ENCODE peak calls at places on chromosomes 6 and 20, in ten cellular contexts. V is RWPE1, C is OCI-LY7, W is cardiac muscle cell, I is astrocyte of the cerebellum, Q is kidney epithelial cell, D is lower lobe of right lung, P is GM13977, E is lower leg skin, T is cardiac fibroblast. N is an unnamed sample.

GRCh38 chr6:7195330-7196018 is 87.7 kb downstream of the RREB1 start:
- DNase-seq in V (no peak), C (no peak), W (no peak), I (no peak), Q (no peak), D (no peak), P (no peak), E (no peak), T (no peak), N (no peak)

GRCh38 chr6:161415302-161415855 is 141.5 kb upstream of the AGPAT4 start:
- DNase-seq in V (no peak), C (no peak), W (peak), I (no peak), Q (no peak), D (no peak), P (no peak), E (no peak), T (no peak), N (no peak)

GRCh38 chr6:135812085-135812526 is 39.4 kb upstream of the PDE7B start:
- DNase-seq in V (no peak), C (no peak), W (peak), I (no peak), Q (no peak), D (no peak), P (no peak), E (peak), T (peak), N (no peak)

GRCh38 chr20:24411003-24411402 is 58.4 kb upstream of the SYNDIG1 start:
- DNase-seq in V (no peak), C (no peak), W (no peak), I (no peak), Q (no peak), D (no peak), P (no peak), E (no peak), T (no peak), N (no peak)

GRCh38 chr6:110232456-110232855 is 52.2 kb downstream of the CDC40 start:
- DNase-seq in V (no peak), C (no peak), W (peak), I (no peak), Q (no peak), D (no peak), P (no peak), E (no peak), T (peak), N (no peak)

GRCh38 chr6:22068561-22069346 is 228.1 kb downstream of the PRL start:
- DNase-seq in V (no peak), C (no peak), W (no peak), I (no peak), Q (no peak), D (no peak), P (no peak), E (no peak), T (no peak), N (no peak)

GRCh38 chr6:53294095-53294494 is 54.7 kb downstream of the ELOVL5 start:
- DNase-seq in V (no peak), C (peak), W (peak), I (no peak), Q (no peak), D (no peak), P (no peak), E (no peak), T (peak), N (peak)

GRCh38 chr6:22099241-22099640 is 197.6 kb downstream of the PRL start:
- DNase-seq in V (no peak), C (no peak), W (no peak), I (no peak), Q (no peak), D (no peak), P (no peak), E (no peak), T (no peak), N (peak)

GRCh38 chr20:62143976-62144825 is 632 bp downstream of the SS18L1 start:
- DNase-seq in V (peak), C (peak), W (peak), I (no peak), Q (no peak), D (peak), P (peak), E (peak), T (peak), N (peak)

GRCh38 chr20:25216199-25216945 is 20.9 kb downstream of the ENTPD6 start:
- DNase-seq in V (no peak), C (no peak), W (no peak), I (no peak), Q (no peak), D (no peak), P (no peak), E (peak), T (no peak), N (no peak)

GRCh38 chr20:34582911-34583310 is 24.4 kb downstream of the MAP1LC3A start:
- DNase-seq in V (no peak), C (no peak), W (no peak), I (no peak), Q (no peak), D (no peak), P (no peak), E (peak), T (peak), N (no peak)

GRCh38 chr6:144285798-144286502 is 815 bp downstream of the UTRN start:
- DNase-seq in V (peak), C (no peak), W (peak), I (no peak), Q (no peak), D (peak), P (peak), E (peak), T (peak), N (peak)

GRCh38 chr20:8518878-8519277 is 386.8 kb downstream of the PLCB1 start:
- DNase-seq in V (no peak), C (no peak), W (no peak), I (no peak), Q (no peak), D (no peak), P (no peak), E (no peak), T (no peak), N (no peak)

GRCh38 chr20:62413896-62414481 is 6.9 kb upstream of the CABLES2 start:
- DNase-seq in V (no peak), C (no peak), W (no peak), I (no peak), Q (no peak), D (no peak), P (no peak), E (no peak), T (no peak), N (no peak)

GRCh38 chr6:149929422-149929821 is 6.5 kb upstream of the RAET1G start:
- DNase-seq in V (no peak), C (peak), W (no peak), I (no peak), Q (no peak), D (no peak), P (no peak), E (peak), T (no peak), N (no peak)
- TF ChIP-seq CTCF in V (peak), C (peak), W (peak), I (peak), Q (peak), D (peak), P (peak), E (no peak), T (peak), N (peak)

DNA sequence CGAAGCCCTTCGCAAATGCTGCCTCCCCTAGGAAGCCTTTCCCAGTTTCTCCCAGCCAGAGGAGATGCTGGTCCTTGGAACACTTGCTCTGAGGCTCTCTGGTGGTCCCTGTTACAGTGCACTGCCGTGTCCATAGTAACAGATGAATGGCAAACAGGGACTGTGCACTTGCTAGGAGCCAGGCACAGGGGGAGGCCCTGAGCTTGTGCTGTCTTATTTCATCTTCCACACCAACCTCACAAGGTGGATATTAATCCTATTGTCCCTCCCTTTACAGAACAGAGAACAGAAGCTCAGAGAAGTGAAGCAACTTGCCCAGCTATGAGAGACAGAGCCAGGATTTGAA is 19.0 kb downstream of the SRC start:
- DNase-seq in V (no peak), C (peak), W (no peak), I (no peak), Q (no peak), D (no peak), P (peak), E (no peak), T (no peak), N (no peak)
- TF ChIP-seq CTCF in V (no peak), C (no peak), W (no peak), I (no peak), Q (no peak), D (no peak), P (peak), E (no peak), T (no peak), N (no peak)

GRCh38 chr6:129398764-129399163 is 311.2 kb downstream of the ARHGAP18 start:
- DNase-seq in V (no peak), C (no peak), W (no peak), I (no peak), Q (no peak), D (no peak), P (no peak), E (no peak), T (no peak), N (no peak)
- TF ChIP-seq CTCF in V (no peak), C (no peak), W (no peak), I (no peak), Q (no peak), D (no peak), P (no peak), E (no peak), T (no peak), N (no peak)

GRCh38 chr20:49323622-49324238 is 45.9 kb upstream of the ZNFX1 start:
- DNase-seq in V (peak), C (peak), W (peak), I (peak), Q (peak), D (no peak), P (peak), E (no peak), T (peak), N (no peak)
- TF ChIP-seq CTCF in V (peak), C (peak), W (peak), I (peak), Q (peak), D (peak), P (peak), E (no peak), T (peak), N (no peak)

GRCh38 chr6:36701401-36701991 is 3.9 kb downstream of the RAB44 start:
- DNase-seq in V (peak), C (peak), W (no peak), I (no peak), Q (no peak), D (no peak), P (peak), E (peak), T (no peak), N (no peak)
- TF ChIP-seq CTCF in V (no peak), C (peak), W (no peak), I (no peak), Q (peak), D (no peak), P (peak), E (no peak), T (no peak), N (no peak)

DNA sequence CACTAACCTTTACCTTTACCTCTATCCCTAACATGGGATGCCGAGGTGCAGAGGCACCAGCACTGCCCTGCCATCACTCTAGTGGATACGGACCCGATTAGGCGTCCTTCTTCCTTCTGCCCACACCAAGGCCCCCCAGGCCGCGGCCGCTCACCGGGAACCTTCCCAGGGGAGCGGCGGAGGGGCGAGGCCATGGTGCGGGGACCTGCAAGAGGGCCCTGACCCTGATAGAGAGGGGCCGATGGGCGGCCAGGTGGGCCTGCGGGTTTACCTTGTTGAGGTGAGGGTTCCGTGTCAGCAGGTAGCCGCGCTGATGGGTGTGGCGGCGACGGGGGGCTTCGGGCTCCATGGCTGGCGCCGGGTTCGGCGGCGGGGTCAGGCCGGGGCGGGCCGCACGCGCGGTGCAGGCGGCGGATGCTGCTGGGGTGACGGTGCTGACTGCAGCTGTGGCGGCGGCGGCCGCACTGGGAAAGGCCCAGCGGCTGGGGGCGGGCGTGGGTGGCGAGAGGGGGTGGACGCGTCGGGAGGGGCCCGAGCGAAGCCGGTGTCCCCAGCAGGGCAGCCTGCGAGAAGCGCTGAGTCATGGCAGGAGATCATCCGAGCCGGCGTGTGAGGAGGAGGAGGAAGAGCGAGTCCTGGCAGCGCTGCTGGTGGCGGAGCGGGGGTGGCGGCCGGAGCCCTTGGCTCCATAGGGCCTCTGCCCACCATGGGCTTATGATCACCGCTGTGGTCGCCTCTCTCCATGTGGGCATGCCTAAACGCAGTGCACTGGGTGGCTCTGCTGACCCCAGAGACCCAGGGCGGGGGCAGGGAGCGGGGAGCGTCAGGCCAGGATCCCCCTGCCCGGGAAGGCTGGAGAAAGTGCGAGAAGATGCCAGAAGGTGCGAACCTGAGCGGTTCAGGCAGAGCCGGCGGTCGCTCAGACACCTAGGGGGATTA is at the start of gene ME1:
- DNase-seq in V (peak), C (no peak), W (peak), I (peak), Q (peak), D (peak), P (peak), E (peak), T (peak), N (peak)
- TF ChIP-seq CTCF in V (no peak), C (no peak), W (no peak), I (no peak), Q (no peak), D (no peak), P (no peak), E (no peak), T (no peak), N (no peak)

GRCh38 chr6:12077021-12077420 is 64.9 kb downstream of the HIVEP1 start:
- DNase-seq in V (no peak), C (no peak), W (no peak), I (no peak), Q (no peak), D (no peak), P (no peak), E (no peak), T (no peak), N (no peak)

GRCh38 chr6:12069891-12070529 is 57.9 kb downstream of the HIVEP1 start:
- DNase-seq in V (no peak), C (no peak), W (no peak), I (no peak), Q (no peak), D (no peak), P (no peak), E (no peak), T (no peak), N (no peak)

GRCh38 chr6:12071064-12071615 is 59.0 kb downstream of the HIVEP1 start:
- DNase-seq in V (no peak), C (no peak), W (no peak), I (no peak), Q (no peak), D (no peak), P (no peak), E (no peak), T (no peak), N (no peak)

GRCh38 chr6:12078014-12078413 is 65.9 kb downstream of the HIVEP1 start:
- DNase-seq in V (no peak), C (no peak), W (no peak), I (no peak), Q (no peak), D (no peak), P (no peak), E (no peak), T (no peak), N (no peak)

GRCh38 chr6:12075067-12075563 is 63.0 kb downstream of the HIVEP1 start:
- DNase-seq in V (no peak), C (peak), W (peak), I (no peak), Q (no peak), D (no peak), P (no peak), E (no peak), T (peak), N (no peak)
- TF ChIP-seq CTCF in V (no peak), C (peak), W (peak), I (peak), Q (peak), D (peak), P (peak), E (no peak), T (peak), N (no peak)